ENCODE peak calls at places on chromosomes 16 and 17, in four cellular contexts. F is PC-9; G is CD4-positive, alpha-beta memory T cell; H is naive thymus-derived CD4-positive, alpha-beta T cell. S is an unnamed sample.

GRCh38 chr16:28108590-28109247 is 45.2 kb upstream of the GSG1L start:
- DNase-seq in F (no peak), G (no peak), H (no peak), S (no peak)

GRCh38 chr16:13517856-13518255 is 402.1 kb upstream of the ERCC4 start:
- DNase-seq in F (no peak), G (no peak), H (no peak), S (no peak)

GRCh38 chr17:17401271-17401781 is 75.5 kb upstream of the MED9 start:
- DNase-seq in F (peak; percentile 8), G (no peak), H (no peak), S (no peak)

GRCh38 chr17:28861393-28862203 is 6.8 kb downstream of the ERAL1 start:
- DNase-seq in F (no peak), G (no peak), H (no peak), S (no peak)

GRCh38 chr16:31200821-31201510 is 1.6 kb downstream of the PYCARD start:
- DNase-seq in F (peak; percentile 31), G (peak; percentile 52), H (peak; percentile 56), S (no peak)

GRCh38 chr16:89406277-89406888 is 84.0 kb downstream of the ANKRD11 start:
- DNase-seq in F (no peak), G (no peak), H (no peak), S (no peak)

GRCh38 chr17:40320771-40321501 is 12.0 kb downstream of the RARA start:
- DNase-seq in F (no peak), G (peak; percentile 56), H (no peak), S (no peak)

GRCh38 chr16:65767125-65767524 is 599.4 kb upstream of the CDH5 start:
- DNase-seq in F (no peak), G (no peak), H (no peak), S (no peak)

GRCh38 chr16:86977076-86977676 is 340.0 kb downstream of the C16orf95 start:
- DNase-seq in F (no peak), G (no peak), H (no peak), S (no peak)

GRCh38 chr17:40069751-40070643 is 7.2 kb downstream of the THRA start:
- DNase-seq in F (peak; percentile 29), G (peak; percentile 41), H (no peak), S (no peak)

DNA sequence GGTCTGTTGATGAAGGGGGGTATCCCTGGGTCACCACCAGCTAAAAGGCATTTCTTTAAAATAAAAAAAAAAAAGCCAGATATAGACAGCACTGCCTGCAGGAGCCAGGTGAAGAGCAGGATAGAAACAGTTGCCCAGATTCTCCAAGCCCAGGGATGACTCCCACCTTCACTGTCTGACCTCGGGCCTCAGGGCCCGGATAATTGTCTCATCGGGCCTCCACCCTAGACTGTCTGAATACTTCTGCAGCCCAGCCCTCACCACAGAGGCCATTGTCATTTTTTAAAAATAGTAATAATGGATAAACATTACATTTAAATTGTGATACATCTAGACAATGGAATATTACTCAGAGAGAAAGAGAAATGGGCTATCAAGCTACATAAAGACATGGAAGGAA is 92.8 kb upstream of the TNRC6C start:
- DNase-seq in F (no peak), G (no peak), H (no peak), S (no peak)
- H3K27me3 ChIP-seq in F (peaks cover 69% of the 10 kb centered on the region), G (no peaks in the 10 kb centered on the region), H (no peaks in the 10 kb centered on the region), S (no peaks in the 10 kb centered on the region)

GRCh38 chr17:54969658-54970572 is 1.4 kb downstream of the STXBP4 start:
- DNase-seq in F (no peak), G (no peak), H (no peak), S (no peak)

GRCh38 chr17:54974758-54975157 is 6.2 kb downstream of the STXBP4 start:
- DNase-seq in F (no peak), G (no peak), H (no peak), S (no peak)

GRCh38 chr17:54968954-54969400 is 412 bp downstream of the STXBP4 start:
- DNase-seq in F (no peak), G (no peak), H (no peak), S (no peak)

GRCh38 chr17:54971147-54971546 is 2.6 kb downstream of the STXBP4 start:
- DNase-seq in F (no peak), G (no peak), H (no peak), S (no peak)

GRCh38 chr17:54972406-54973138 is 4.0 kb downstream of the STXBP4 start:
- DNase-seq in F (no peak), G (no peak), H (no peak), S (no peak)
- H3K4me1 ChIP-seq in F (peaks cover 13% of the 10 kb centered on the region), G (peaks cover 16% of the 10 kb centered on the region), H (peaks cover 8% of the 10 kb centered on the region), S (peaks cover 23% of the 10 kb centered on the region)

DNA sequence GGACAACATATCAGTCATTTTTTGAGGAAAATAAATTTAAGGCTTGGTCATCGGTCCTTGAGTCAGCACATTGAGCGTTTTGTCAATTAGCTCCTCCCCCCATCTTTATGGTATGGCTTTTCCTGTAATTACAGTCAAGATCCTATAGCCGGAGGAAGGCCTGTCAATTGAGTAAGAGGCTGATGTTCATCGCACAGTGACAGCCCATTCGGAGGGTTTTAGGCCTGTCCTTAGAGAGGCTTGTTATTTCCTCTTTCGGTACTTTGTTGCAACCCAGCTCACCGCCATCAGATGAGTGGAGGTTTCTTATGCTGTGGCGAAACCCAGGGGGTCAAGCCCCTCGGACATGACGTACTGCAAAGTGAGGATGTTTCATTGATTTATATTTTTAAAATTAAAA is 395.2 kb downstream of the WWOX start:
- DNase-seq in F (no peak), G (no peak), H (no peak), S (no peak)
- H3K27me3 ChIP-seq in F (no peaks in the 10 kb centered on the region), G (no peaks in the 10 kb centered on the region), H (no peaks in the 10 kb centered on the region), S (no peaks in the 10 kb centered on the region)

DNA sequence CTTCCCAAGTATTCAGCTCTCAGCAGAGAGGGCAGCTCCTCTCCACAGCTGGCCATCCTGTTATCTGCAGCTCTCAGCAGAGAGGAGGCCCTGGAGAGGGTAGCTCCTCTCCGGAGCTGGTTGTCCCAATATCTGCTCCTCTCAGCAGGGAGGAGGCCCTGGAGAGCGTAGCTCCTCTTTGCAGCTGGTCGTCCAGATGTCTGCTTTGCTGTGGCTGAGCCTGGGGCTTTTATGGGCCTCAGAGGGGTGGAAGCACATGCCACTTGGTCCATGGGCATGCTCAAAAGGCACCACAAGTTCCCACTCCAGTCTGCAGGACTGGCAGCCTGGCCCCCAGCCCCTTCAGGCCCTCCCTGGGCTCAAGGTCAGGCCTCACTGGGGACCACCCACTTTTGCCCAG is 314.3 kb downstream of the KCNJ2 start:
- DNase-seq in F (no peak), G (no peak), H (no peak), S (no peak)
- H3K4me1 ChIP-seq in F (no peaks in the 10 kb centered on the region), G (no peaks in the 10 kb centered on the region), H (no peaks in the 10 kb centered on the region), S (no peaks in the 10 kb centered on the region)

DNA sequence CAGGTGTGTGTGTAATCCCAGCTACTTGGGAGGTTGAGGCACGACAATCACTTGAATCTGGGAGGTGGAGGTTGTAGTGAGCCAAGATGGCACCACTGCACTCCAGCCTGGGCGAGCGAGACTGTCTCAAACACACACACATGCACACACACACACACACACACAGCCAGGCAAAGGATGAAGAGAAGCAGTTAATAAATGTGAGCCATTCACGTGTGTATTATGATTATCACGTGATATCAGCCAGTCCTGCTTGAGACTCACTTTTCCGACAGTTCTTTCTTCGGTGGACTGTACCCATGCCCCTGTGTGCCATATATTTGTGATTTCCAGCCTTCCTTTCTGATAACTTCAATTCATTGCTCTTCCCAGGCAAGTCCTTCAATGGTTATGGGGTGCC is 119.3 kb downstream of the PRKCB start:
- DNase-seq in F (no peak), G (no peak), H (no peak), S (no peak)
- H3K27me3 ChIP-seq in F (peaks cover 49% of the 10 kb centered on the region), G (no peaks in the 10 kb centered on the region), H (no peaks in the 10 kb centered on the region), S (no peaks in the 10 kb centered on the region)

DNA sequence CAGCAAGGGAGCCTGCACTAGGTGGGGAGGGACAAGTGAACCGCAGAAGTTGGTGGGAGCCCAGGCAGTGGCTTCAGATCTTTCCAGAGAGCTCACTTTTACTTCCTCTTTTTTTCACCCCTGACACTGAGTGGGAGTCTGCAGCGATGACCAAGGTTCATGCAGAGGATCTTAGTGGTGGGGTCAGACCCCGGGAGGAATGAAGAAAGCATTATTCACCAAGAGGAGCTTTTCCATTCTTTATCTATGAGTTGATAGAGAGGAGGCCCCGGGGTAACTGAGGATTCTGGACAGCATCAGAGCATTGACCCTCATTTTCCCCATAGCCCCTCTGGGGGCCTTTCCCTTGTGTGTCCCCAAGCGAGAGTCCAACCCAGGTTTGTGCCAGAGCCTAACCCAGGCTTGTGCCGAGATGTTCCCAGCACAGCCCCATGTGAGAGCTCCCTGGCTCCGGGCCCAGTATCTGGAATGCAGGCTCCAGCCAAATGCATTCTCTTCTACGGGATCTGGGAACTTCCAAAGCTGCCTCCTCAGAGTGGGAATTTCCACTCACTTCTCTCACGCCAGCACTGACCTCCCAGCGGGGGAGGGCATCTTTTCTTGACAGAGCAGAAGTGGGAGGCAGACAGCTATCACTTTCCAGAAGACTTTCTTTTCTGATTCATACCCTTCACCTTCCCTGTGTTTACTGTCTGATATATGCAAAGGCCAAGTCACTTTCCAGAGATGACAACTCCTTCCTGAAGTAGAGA is 2.8 kb upstream of the CCL2 start:
- DNase-seq in F (no peak), G (no peak), H (no peak), S (peak; percentile 46)
- H3K4me1 ChIP-seq in F (no peaks in the 10 kb centered on the region), G (no peaks in the 10 kb centered on the region), H (no peaks in the 10 kb centered on the region), S (peaks cover 22% of the 10 kb centered on the region)

DNA sequence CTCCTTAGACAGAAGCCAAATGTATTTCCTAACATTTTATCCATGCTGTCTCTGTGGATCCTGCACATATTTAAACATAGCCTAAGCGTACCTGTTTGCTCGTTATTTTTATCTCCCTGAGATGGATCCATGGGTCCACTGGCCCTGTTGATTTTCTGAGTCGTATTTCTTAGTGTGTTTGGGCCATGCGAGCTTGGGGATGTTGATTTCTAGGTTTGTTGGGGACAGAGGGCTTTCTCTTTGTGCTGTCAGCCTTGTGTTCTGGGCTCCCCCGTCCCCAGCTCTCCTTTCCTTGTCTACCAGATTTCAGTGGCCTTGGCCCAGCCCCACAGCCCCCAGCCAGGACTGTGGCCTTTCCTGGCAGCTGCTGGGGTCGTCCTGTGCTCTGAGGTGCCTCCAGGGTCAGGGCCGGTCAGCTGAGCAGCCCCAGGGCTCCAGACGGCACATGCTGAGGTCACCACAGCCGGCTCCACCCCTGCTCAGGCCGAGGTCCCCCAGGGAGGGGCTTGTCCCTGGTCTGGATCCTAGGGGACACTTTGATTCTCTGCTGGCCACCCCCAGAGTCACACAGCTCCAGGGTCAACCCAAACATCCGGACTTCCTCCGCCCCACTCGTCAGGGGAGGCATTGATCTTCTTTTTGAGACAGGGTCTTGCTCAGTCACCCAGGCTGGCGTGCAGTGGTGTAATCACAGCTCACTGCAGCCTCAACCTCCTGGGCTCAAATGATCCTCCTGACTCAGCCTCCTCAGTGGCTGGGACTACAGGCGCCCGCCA is 4.4 kb downstream of the SSTR5 start:
- DNase-seq in F (no peak), G (no peak), H (no peak), S (no peak)
- H3K27me3 ChIP-seq in F (peaks cover 46% of the 10 kb centered on the region), G (no peaks in the 10 kb centered on the region), H (no peaks in the 10 kb centered on the region), S (peaks cover 47% of the 10 kb centered on the region)

DNA sequence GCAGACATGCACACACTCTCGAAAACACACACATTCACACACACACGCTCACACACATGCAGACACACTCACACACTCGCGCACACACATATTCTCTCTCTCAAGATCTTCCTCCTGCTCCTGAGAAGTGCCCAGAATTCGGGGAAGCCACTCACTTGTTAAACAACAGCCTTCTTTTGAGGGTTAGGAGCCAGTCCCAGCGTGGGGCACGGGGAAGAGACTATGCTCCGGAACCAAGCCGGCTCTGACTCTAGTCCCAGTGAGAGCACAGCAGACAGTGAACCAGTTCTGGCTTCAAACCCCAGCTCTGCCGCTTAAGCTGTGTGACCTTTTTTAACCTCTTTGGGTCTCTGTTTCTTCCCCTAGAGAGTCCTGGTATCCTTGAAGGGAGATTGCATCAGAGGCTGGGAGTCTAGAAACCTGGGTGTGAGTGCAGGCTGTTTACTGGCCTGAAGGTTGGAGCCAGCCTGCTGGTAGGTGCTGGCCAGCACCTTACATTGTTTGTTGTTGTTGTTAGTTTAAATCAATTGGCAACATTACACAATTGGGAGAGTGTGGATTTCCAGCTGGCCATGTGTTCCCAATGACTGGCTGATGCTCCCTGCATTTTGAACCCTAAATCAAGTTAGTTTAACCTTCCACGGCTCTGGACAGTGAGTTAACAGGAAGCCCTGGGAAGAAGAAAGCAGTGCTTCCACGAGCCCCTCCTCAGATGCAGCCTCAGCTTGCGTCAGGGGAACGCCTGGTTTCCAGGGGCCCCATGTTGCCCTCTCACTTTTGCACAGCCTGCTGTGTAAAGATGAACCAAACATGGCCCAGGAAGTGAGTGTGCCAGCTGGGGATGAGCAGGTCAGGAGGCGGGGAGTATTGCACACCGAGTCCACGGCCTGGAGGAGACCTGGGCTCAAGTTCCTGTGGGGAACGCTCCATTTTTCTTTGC is 71.6 kb downstream of the GAS7 start:
- DNase-seq in F (no peak), G (no peak), H (no peak), S (no peak)
- H3K4me1 ChIP-seq in F (no peaks in the 10 kb centered on the region), G (peaks cover 3% of the 10 kb centered on the region), H (peaks cover 7% of the 10 kb centered on the region), S (no peaks in the 10 kb centered on the region)